ENCODE peak calls at places on chromosomes 13 and 19, in five cellular contexts. One of them, this sample, is unnamed.

GRCh38 chr13:66574606-66575005 is 655.5 kb downstream of the PCDH9 start:
- DNase-seq in gastrocnemius medialis: no peak
- DNase-seq in substantia nigra: no peak
- DNase-seq in right lobe of liver: no peak
- DNase-seq in thyroid gland: no peak
- DNase-seq in this sample: no peak

GRCh38 chr13:39410089-39410901 is 192.7 kb downstream of the LHFPL6 start:
- DNase-seq in gastrocnemius medialis: no peak
- DNase-seq in substantia nigra: no peak
- DNase-seq in right lobe of liver: no peak
- DNase-seq in thyroid gland: no peak
- DNase-seq in this sample: no peak

GRCh38 chr13:47175172-47175806 is 278.4 kb upstream of the HTR2A start:
- DNase-seq in gastrocnemius medialis: no peak
- DNase-seq in substantia nigra: no peak
- DNase-seq in right lobe of liver: no peak
- DNase-seq in thyroid gland: no peak
- DNase-seq in this sample: no peak

GRCh38 chr13:113097651-113098050 is 7.9 kb upstream of the F7 start:
- DNase-seq in gastrocnemius medialis: no peak
- DNase-seq in substantia nigra: no peak
- DNase-seq in right lobe of liver: no peak
- DNase-seq in thyroid gland: no peak
- DNase-seq in this sample: no peak

GRCh38 chr19:14650161-14650560 is 24.5 kb downstream of the ADGRE3 start:
- DNase-seq in gastrocnemius medialis: no peak
- DNase-seq in substantia nigra: no peak
- DNase-seq in right lobe of liver: no peak
- DNase-seq in thyroid gland: no peak
- DNase-seq in this sample: no peak

GRCh38 chr19:19034204-19034624 is 811 bp downstream of the ARMC6 start:
- DNase-seq in gastrocnemius medialis: peak; percentile 50
- DNase-seq in substantia nigra: no peak
- DNase-seq in right lobe of liver: peak; percentile 63
- DNase-seq in thyroid gland: peak; percentile 42
- DNase-seq in this sample: no peak

GRCh38 chr13:90564096-90564495 is 783.4 kb upstream of the MIR17HG start:
- DNase-seq in gastrocnemius medialis: no peak
- DNase-seq in substantia nigra: no peak
- DNase-seq in right lobe of liver: no peak
- DNase-seq in thyroid gland: no peak
- DNase-seq in this sample: no peak

GRCh38 chr13:97432232-97432916 is 1.6 kb upstream of the RAP2A start:
- DNase-seq in gastrocnemius medialis: no peak
- DNase-seq in substantia nigra: no peak
- DNase-seq in right lobe of liver: no peak
- DNase-seq in thyroid gland: no peak
- DNase-seq in this sample: no peak

GRCh38 chr19:40617961-40618360 is 16.8 kb downstream of the LTBP4 start:
- DNase-seq in gastrocnemius medialis: no peak
- DNase-seq in substantia nigra: no peak
- DNase-seq in right lobe of liver: no peak
- DNase-seq in thyroid gland: no peak
- DNase-seq in this sample: no peak

GRCh38 chr13:112722433-112723250 is 32.8 kb downstream of the ATP11A start:
- DNase-seq in gastrocnemius medialis: no peak
- DNase-seq in substantia nigra: no peak
- DNase-seq in right lobe of liver: peak; percentile 51
- DNase-seq in thyroid gland: peak; percentile 69
- DNase-seq in this sample: peak; percentile 86

GRCh38 chr19:6362024-6362344 is 653 bp downstream of the CLPP start:
- DNase-seq in gastrocnemius medialis: no peak
- DNase-seq in substantia nigra: no peak
- DNase-seq in right lobe of liver: no peak
- DNase-seq in thyroid gland: no peak
- DNase-seq in this sample: peak; percentile 22

GRCh38 chr19:6362351-6362801 is 1.0 kb downstream of the CLPP start:
- DNase-seq in gastrocnemius medialis: no peak
- DNase-seq in substantia nigra: no peak
- DNase-seq in right lobe of liver: no peak
- DNase-seq in thyroid gland: no peak
- DNase-seq in this sample: no peak

GRCh38 chr19:6359942-6360341 is 1.4 kb upstream of the CLPP start:
- DNase-seq in gastrocnemius medialis: no peak
- DNase-seq in substantia nigra: no peak
- DNase-seq in right lobe of liver: no peak
- DNase-seq in thyroid gland: no peak
- DNase-seq in this sample: no peak

GRCh38 chr19:6364353-6364752 is 3.0 kb downstream of the CLPP start:
- DNase-seq in gastrocnemius medialis: no peak
- DNase-seq in substantia nigra: no peak
- DNase-seq in right lobe of liver: no peak
- DNase-seq in thyroid gland: no peak
- DNase-seq in this sample: no peak

DNA sequence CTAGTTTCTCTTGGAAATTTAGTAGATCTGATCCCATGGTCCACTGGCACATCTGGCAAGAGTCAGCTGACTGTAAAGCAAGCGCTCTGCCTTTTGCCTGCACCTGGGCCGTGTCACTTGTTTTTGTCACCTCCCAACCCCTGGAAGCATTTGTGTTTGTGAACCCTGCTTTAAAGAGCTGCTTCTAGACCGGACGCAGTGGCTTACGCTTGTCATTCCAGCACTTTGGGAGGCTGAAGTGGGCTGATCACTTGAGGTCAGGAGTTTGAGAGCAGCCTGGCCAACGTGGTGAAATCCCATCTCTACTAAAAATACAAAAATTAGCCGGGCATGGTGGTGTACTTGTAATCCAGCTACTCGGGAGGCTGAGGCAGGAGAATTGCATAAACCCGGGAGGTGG is 2.1 kb downstream of the CLPP start:
- DNase-seq in gastrocnemius medialis: no peak
- DNase-seq in substantia nigra: no peak
- DNase-seq in right lobe of liver: no peak
- DNase-seq in thyroid gland: no peak
- DNase-seq in this sample: no peak
- H3K27ac ChIP-seq in gastrocnemius medialis: no peak overlapping the region
- H3K27ac ChIP-seq in substantia nigra: no peak overlapping the region
- H3K27ac ChIP-seq in right lobe of liver: no peak overlapping the region
- H3K27ac ChIP-seq in thyroid gland: no peak overlapping the region
- H3K27ac ChIP-seq in this sample: no peak overlapping the region

DNA sequence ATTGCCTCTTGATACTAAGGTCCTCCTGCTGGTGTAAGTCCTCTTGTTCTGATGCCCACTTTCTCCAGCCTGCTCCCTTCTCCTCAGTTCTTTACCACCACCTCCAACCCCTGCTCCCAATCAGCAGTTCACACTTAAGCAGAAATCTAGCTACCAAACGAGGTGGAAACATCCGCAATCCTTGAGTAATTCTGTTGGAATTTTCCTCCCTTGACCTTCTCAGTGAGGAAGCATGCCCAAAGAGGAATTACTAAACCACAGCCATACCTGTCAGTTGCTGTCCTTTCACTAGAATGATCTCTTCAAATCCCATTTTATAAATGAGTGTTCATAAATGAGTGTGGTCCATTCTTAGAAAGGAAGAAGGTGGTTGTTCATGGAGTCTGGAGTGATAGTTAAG is 289.9 kb downstream of the DACH1 start:
- DNase-seq in gastrocnemius medialis: no peak
- DNase-seq in substantia nigra: no peak
- DNase-seq in right lobe of liver: no peak
- DNase-seq in thyroid gland: no peak
- DNase-seq in this sample: no peak
- H3K27ac ChIP-seq in gastrocnemius medialis: no peak overlapping the region
- H3K27ac ChIP-seq in substantia nigra: no peak overlapping the region
- H3K27ac ChIP-seq in right lobe of liver: no peak overlapping the region
- H3K27ac ChIP-seq in thyroid gland: no peak overlapping the region
- H3K27ac ChIP-seq in this sample: no peak overlapping the region

GRCh38 chr13:32456591-32456990 is 28.7 kb upstream of the N4BP2L1 start:
- DNase-seq in gastrocnemius medialis: no peak
- DNase-seq in substantia nigra: no peak
- DNase-seq in right lobe of liver: no peak
- DNase-seq in thyroid gland: no peak
- DNase-seq in this sample: no peak
- H3K27ac ChIP-seq in gastrocnemius medialis: no peak overlapping the region
- H3K27ac ChIP-seq in substantia nigra: no peak overlapping the region
- H3K27ac ChIP-seq in right lobe of liver: no peak overlapping the region
- H3K27ac ChIP-seq in thyroid gland: no peak overlapping the region
- H3K27ac ChIP-seq in this sample: no peak overlapping the region

DNA sequence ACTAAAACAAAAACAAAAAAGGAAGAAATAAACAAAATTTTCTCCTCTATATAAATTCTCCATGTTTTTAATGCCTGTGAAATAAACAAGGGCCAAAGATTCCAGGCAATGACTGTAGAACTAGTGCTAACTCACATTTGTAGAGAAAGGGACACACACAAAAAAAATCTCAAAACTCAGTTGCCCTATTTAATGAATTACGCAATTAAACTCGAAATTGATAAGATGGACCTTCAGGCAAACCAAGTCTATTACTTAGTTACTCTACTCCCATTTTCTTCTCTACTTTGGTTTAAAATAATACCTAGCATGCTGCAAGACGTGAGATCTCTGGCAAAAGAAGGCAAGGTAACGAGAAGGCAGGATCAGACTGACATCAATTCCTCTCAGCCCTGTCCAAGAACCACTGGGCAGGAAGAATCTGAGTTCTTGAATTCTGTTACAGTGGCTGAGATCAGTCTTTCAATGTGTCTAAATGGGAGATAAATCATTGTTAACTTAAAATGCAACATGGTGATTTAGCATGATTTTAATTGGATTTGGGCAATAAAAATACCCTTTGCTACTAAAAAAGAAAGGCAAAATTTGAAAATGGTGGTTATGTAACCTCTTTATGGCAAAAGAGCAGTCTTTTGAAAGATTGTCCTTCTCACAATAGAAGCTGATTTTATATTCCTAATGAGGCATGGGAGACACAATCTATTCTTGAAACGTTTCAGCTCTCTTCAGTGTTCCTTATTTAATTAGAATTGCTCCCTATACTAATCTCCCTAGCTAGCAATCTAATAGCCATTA is 26.0 kb downstream of the SPRY2 start:
- DNase-seq in gastrocnemius medialis: no peak
- DNase-seq in substantia nigra: no peak
- DNase-seq in right lobe of liver: no peak
- DNase-seq in thyroid gland: no peak
- DNase-seq in this sample: no peak
- H3K27ac ChIP-seq in gastrocnemius medialis: no peak overlapping the region
- H3K27ac ChIP-seq in substantia nigra: no peak overlapping the region
- H3K27ac ChIP-seq in right lobe of liver: no peak overlapping the region
- H3K27ac ChIP-seq in thyroid gland: no peak overlapping the region
- H3K27ac ChIP-seq in this sample: no peak overlapping the region

DNA sequence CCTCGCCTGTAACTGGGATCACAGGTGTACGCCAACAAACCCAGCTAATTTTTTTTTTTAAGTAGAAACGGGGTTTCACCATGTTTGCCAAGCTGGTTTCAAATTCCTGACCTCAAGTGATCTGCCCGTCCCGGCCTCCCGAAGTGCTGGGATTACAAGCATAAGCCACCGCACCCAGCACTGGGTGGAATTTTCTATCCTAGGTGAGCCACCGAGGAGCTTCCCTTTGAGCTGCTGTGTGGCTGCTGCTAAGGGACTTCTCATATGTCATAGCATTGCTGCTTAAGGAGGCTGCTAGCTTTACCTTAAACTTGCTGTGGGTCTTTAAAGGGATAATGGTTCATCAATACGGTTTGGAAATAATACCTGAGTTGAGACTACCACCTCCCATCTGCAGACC is 2.9 kb upstream of the AMER2 start:
- DNase-seq in gastrocnemius medialis: no peak
- DNase-seq in substantia nigra: no peak
- DNase-seq in right lobe of liver: no peak
- DNase-seq in thyroid gland: no peak
- DNase-seq in this sample: no peak
- H3K27ac ChIP-seq in gastrocnemius medialis: no peak overlapping the region
- H3K27ac ChIP-seq in substantia nigra: peak overlapping the region; percentile 72
- H3K27ac ChIP-seq in right lobe of liver: no peak overlapping the region
- H3K27ac ChIP-seq in thyroid gland: no peak overlapping the region
- H3K27ac ChIP-seq in this sample: no peak overlapping the region

DNA sequence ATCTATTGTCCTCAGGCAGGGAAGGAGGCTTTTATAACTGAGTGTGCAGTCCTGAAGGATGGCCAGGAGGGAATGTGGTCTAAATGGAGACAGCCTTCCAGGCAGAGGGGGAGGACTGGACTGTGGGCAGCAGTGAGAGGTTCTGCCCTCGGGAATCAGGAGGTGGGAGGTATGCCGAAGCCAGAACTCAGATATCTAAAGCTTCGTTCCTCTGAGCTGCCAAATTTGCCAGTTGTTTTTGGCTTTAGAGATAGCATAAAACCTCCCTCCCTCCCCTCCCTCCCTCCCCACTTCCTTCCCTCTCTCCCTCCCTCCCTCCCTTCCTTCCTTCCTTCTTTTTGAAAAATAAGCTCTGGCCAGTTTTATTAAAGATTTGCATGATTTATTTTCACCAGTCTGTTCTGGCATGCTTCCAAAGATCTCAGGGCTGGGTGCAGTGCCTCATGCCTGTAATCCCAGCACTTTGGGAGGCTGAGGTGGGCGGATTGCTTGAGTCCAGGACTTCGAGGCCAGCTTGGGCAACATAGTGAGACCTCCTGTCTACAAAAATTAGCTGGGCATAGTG is 2.4 kb downstream of the MEDAG start:
- DNase-seq in gastrocnemius medialis: no peak
- DNase-seq in substantia nigra: no peak
- DNase-seq in right lobe of liver: no peak
- DNase-seq in thyroid gland: peak; percentile 28
- DNase-seq in this sample: no peak
- H3K27ac ChIP-seq in gastrocnemius medialis: peak overlapping the region; percentile 53
- H3K27ac ChIP-seq in substantia nigra: no peak overlapping the region
- H3K27ac ChIP-seq in right lobe of liver: no peak overlapping the region
- H3K27ac ChIP-seq in thyroid gland: no peak overlapping the region
- H3K27ac ChIP-seq in this sample: no peak overlapping the region

GRCh38 chr13:24261566-24261965 is 47.8 kb upstream of the C1QTNF9 start:
- DNase-seq in gastrocnemius medialis: no peak
- DNase-seq in substantia nigra: no peak
- DNase-seq in right lobe of liver: no peak
- DNase-seq in thyroid gland: peak; percentile 57
- DNase-seq in this sample: no peak
- H3K27ac ChIP-seq in gastrocnemius medialis: no peak overlapping the region
- H3K27ac ChIP-seq in substantia nigra: no peak overlapping the region
- H3K27ac ChIP-seq in right lobe of liver: no peak overlapping the region
- H3K27ac ChIP-seq in thyroid gland: peak overlapping the region; percentile 46
- H3K27ac ChIP-seq in this sample: no peak overlapping the region

DNA sequence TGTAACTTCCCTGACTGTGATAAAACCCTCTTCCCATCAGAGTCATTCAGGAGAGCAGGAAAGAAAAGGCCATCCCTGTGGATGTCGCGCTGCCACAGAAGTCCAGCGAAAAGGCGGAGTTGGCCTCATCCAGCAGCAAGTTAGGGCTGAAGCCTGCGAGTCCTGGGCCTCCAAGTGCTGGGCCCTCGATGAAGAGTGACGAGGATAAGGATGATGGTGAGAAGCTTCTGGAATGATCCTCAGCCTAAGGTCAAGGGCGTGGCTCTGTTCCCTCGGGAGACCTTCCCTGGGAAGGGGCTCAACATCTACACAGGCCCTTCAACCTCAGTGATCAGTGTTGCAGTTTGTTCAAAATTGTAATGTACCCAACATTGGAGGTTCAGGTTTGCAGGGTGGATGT is 22.3 kb downstream of the TEX29 start:
- DNase-seq in gastrocnemius medialis: no peak
- DNase-seq in substantia nigra: no peak
- DNase-seq in right lobe of liver: no peak
- DNase-seq in thyroid gland: no peak
- DNase-seq in this sample: no peak
- H3K27ac ChIP-seq in gastrocnemius medialis: no peak overlapping the region
- H3K27ac ChIP-seq in substantia nigra: no peak overlapping the region
- H3K27ac ChIP-seq in right lobe of liver: no peak overlapping the region
- H3K27ac ChIP-seq in thyroid gland: no peak overlapping the region
- H3K27ac ChIP-seq in this sample: no peak overlapping the region

This sample was measured in body of pancreas.